ENCODE peak calls at places on chromosome 15, in four cellular contexts. M is GM12878, W is HepG2, C is K562. U is an unnamed sample.

GRCh38 chr15:91997163-91997562 is 143.7 kb downstream of the SLCO3A1 start:
- DNase-seq in M (no peak), W (no peak), C (no peak), U (no peak)

GRCh38 chr15:60520825-60521368 is 42.0 kb upstream of the ICE2 start:
- DNase-seq in M (no peak), W (peak), C (peak), U (peak)

GRCh38 chr15:76973362-76973743 is 21.6 kb upstream of the PSTPIP1 start:
- DNase-seq in M (no peak), W (peak), C (peak), U (peak)

GRCh38 chr15:62895139-62895866 is 147.2 kb upstream of the TPM1 start:
- DNase-seq in M (no peak), W (peak), C (no peak), U (no peak)

GRCh38 chr15:29998017-29998416 is 84.7 kb upstream of the GOLGA8J start:
- DNase-seq in M (no peak), W (no peak), C (no peak), U (no peak)

GRCh38 chr15:82850731-82851130 is 41.3 kb downstream of the WHAMM start:
- DNase-seq in M (no peak), W (no peak), C (no peak), U (no peak)

GRCh38 chr15:60423540-60423939 is 25.8 kb upstream of the ANXA2 start:
- DNase-seq in M (no peak), W (peak), C (peak), U (no peak)

GRCh38 chr15:48565560-48566482 is 79.7 kb downstream of the FBN1 start:
- DNase-seq in M (no peak), W (no peak), C (no peak), U (no peak)

GRCh38 chr15:92116320-92116719 is 262.8 kb downstream of the SLCO3A1 start:
- DNase-seq in M (no peak), W (no peak), C (no peak), U (no peak)

GRCh38 chr15:88006146-88006545 is 250.4 kb downstream of the NTRK3 start:
- DNase-seq in M (no peak), W (no peak), C (no peak), U (no peak)

GRCh38 chr15:70164910-70165791 is 67.4 kb upstream of the TLE3 start:
- DNase-seq in M (no peak), W (peak), C (no peak), U (no peak)

GRCh38 chr15:88635343-88635742 is 3.5 kb upstream of the ISG20 start:
- DNase-seq in M (no peak), W (no peak), C (no peak), U (no peak)

GRCh38 chr15:48617619-48618018 is 27.9 kb downstream of the FBN1 start:
- DNase-seq in M (no peak), W (no peak), C (no peak), U (no peak)

GRCh38 chr15:40098489-40099261 is 10.0 kb downstream of the BMF start:
- DNase-seq in M (peak), W (peak), C (peak), U (no peak)

GRCh38 chr15:49900036-49900435 is 219.0 kb downstream of the ATP8B4 start:
- DNase-seq in M (no peak), W (no peak), C (no peak), U (no peak)

GRCh38 chr15:89472785-89473256 is 23.6 kb downstream of the RHCG start:
- DNase-seq in M (no peak), W (peak), C (peak), U (peak)

GRCh38 chr15:77497108-77497737 is 76.5 kb downstream of the HMG20A start:
- DNase-seq in M (no peak), W (no peak), C (no peak), U (peak)

GRCh38 chr15:100058458-100058857 is 283.3 kb downstream of the ADAMTS17 start:
- DNase-seq in M (no peak), W (no peak), C (no peak), U (no peak)

GRCh38 chr15:50353999-50354837 is 780 bp downstream of the GABPB1 start:
- DNase-seq in M (peak), W (peak), C (peak), U (peak)

GRCh38 chr15:25244731-25245585 is 193.9 kb downstream of the UBE3A start:
- DNase-seq in M (no peak), W (no peak), C (no peak), U (peak)

GRCh38 chr15:82303956-82304640 is 41.5 kb downstream of the SAXO2 start:
- DNase-seq in M (no peak), W (no peak), C (no peak), U (no peak)

GRCh38 chr15:70627734-70628541 is 135.4 kb downstream of the UACA start:
- DNase-seq in M (no peak), W (no peak), C (no peak), U (peak)

GRCh38 chr15:90701880-90702630 is 15.1 kb upstream of the BLM start:
- DNase-seq in M (no peak), W (no peak), C (peak), U (no peak)

GRCh38 chr15:72197460-72198409 is at the start of gene GRAMD2A:
- DNase-seq in M (no peak), W (no peak), C (no peak), U (peak)

GRCh38 chr15:55379095-55379494 is 29.1 kb downstream of the CCPG1 start:
- DNase-seq in M (no peak), W (no peak), C (no peak), U (no peak)

GRCh38 chr15:93033434-93034045 is 55.5 kb downstream of the RGMA start:
- DNase-seq in M (no peak), W (no peak), C (no peak), U (no peak)

GRCh38 chr15:62138124-62138523 is 27.0 kb downstream of the C2CD4B start:
- DNase-seq in M (no peak), W (no peak), C (no peak), U (no peak)

GRCh38 chr15:48866141-48866563 is 11.8 kb upstream of the EID1 start:
- DNase-seq in M (no peak), W (no peak), C (no peak), U (no peak)

GRCh38 chr15:51310064-51310463 is 28.3 kb downstream of the CYP19A1 start:
- DNase-seq in M (no peak), W (no peak), C (no peak), U (no peak)

GRCh38 chr15:78621810-78622402 is 1.1 kb upstream of the CHRNA3 start:
- DNase-seq in M (no peak), W (no peak), C (no peak), U (no peak)

GRCh38 chr15:97446138-97446537 is 514.4 kb upstream of the ARRDC4 start:
- DNase-seq in M (no peak), W (no peak), C (peak), U (peak)

GRCh38 chr15:39198044-39198625 is 382.7 kb upstream of the THBS1 start:
- DNase-seq in M (no peak), W (no peak), C (no peak), U (no peak)

GRCh38 chr15:96629501-96629900 is 299.0 kb downstream of the NR2F2 start:
- DNase-seq in M (no peak), W (no peak), C (no peak), U (no peak)

GRCh38 chr15:99100245-99101173 is 4.4 kb upstream of the SYNM start:
- DNase-seq in M (no peak), W (peak), C (peak), U (peak)

GRCh38 chr15:88930579-88930978 is 17.4 kb upstream of the MFGE8 start:
- DNase-seq in M (no peak), W (no peak), C (no peak), U (no peak)

GRCh38 chr15:55434989-55435825 is 26.9 kb downstream of the PIERCE2 start:
- DNase-seq in M (no peak), W (peak), C (peak), U (no peak)

GRCh38 chr15:27179789-27180188 is 208.8 kb downstream of the GABRG3 start:
- DNase-seq in M (no peak), W (no peak), C (peak), U (no peak)

GRCh38 chr15:81069909-81070308 is 64.2 kb upstream of the CFAP161 start:
- DNase-seq in M (no peak), W (no peak), C (peak), U (no peak)

GRCh38 chr15:81071705-81072104 is 62.4 kb upstream of the CFAP161 start:
- DNase-seq in M (no peak), W (no peak), C (no peak), U (no peak)

GRCh38 chr15:81069356-81069755 is 64.7 kb upstream of the CFAP161 start:
- DNase-seq in M (no peak), W (no peak), C (peak), U (no peak)

GRCh38 chr15:81072551-81072950 is 61.5 kb upstream of the CFAP161 start:
- DNase-seq in M (no peak), W (no peak), C (no peak), U (no peak)

DNA sequence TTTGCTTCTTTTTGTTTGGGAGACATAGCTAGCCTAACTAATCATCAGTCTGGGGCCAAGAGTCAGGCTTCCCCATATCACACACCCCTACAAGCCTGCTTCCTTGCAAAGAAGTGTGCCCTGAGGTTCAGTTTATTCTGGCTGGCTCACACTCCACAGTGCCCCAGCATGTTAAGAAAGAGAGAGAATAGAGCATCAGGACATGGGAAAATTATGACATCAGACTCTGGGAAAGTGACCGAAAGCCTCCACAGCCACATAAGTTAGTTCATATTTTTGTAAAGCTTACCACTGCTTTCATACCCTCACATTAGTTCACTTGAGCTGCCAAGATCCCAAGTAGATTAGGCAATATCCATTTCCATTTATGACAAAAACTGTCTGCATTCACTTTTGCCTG is 62.9 kb upstream of the CFAP161 start:
- DNase-seq in M (no peak), W (no peak), C (no peak), U (no peak)
- TF ChIP-seq CBFB in M (no peak), W (no peak), C (no peak), U (no peak)

GRCh38 chr15:68739390-68740075 is 81.2 kb downstream of the ANP32A start:
- DNase-seq in M (no peak), W (no peak), C (no peak), U (no peak)
- TF ChIP-seq NR2C2 in M (no peak), W (no peak), C (no peak), U (no peak)

DNA sequence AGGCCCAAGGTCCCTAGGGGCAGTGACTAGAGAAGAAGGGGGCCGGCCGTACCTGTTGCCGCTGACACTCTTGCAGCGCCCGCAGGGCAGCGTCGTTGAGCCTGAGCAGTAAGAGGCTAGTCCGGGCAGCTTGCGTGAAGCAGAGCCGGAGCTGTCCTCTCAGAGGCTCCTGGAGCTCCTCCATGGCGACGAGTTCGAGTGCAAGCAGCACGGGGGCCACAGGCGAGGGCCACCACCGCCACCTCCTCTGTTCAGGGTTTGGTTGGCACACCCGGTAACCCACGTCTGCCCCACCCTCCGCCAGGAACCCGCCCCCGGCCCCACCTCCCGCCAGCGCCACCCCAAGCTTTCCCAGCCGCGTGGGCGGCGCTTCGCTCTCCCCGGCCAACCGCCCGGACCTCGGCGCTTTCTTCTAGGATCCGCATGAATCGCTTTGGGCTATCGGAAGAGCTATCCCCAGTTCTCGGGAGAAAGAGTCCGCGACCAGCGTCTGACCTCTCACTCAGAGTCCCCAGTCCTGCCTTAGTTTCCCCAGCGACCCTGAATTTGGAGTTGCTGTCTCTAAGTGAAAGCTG is at the start of gene ELL3:
- DNase-seq in M (no peak), W (peak), C (peak), U (peak)
- TF ChIP-seq CBFB in M (no peak), W (no peak), C (no peak), U (no peak)

GRCh38 chr15:66723826-66724731 is 22.0 kb downstream of the SMAD6 start:
- DNase-seq in M (no peak), W (no peak), C (peak), U (no peak)
- TF ChIP-seq NR2C2 in M (no peak), W (no peak), C (no peak), U (no peak)

DNA sequence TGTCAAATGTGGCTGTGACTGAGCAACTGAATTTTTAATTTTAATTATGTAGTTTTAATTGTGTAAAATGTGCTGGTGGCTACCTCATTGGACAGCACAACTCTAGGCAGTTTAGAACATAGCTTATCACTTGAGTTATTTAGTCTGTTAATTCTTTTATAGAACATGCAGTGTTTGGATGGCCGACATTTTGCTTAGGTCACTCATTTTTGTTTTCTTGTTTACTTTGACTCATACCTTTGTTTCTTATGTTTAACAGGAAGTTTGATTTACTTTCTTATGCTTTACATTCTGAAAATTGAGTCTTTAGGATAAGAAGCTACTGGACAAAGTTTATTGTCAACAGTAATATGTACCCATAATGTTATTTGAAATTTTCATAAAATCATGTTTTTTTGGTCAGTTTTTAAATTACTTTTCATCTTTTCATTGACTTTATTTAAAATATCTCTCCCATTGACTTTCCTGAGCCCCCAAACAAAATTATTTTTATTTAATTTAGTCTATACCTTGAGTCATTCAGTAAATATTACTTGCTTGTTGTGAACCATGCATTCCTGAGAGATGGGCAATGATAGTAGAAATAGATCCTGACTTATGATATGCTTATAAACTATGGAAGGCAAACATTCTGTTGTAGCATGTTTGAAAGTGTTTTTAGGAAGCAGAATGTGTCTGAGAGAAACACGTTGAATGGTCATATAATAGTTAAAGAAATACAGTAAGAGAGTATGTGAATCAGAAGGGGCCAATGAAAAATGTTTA is 60.6 kb downstream of the TCF12 start:
- DNase-seq in M (no peak), W (no peak), C (no peak), U (no peak)
- TF ChIP-seq CBFB in M (no peak), W (no peak), C (no peak), U (no peak)

U was measured in WTC11.